ENCODE peak calls at places on chromosomes 4 and X, in eight cellular contexts. I, B, E, F, Z, G, W and M are unnamed samples.

GRCh38 chr4:6278801-6279197 is 9.1 kb downstream of the WFS1 start:
- DNase-seq in I (peak), B (no peak), E (no peak), F (no peak), Z (no peak), G (no peak), W (no peak), M (peak)

GRCh38 chrX:133645251-133645650 is 230.0 kb upstream of the GPC4 start:
- DNase-seq in I (peak), B (no peak), E (no peak), F (peak), Z (no peak), G (no peak), W (no peak), M (no peak)

GRCh38 chr4:7199771-7200441 is 7.6 kb downstream of the SORCS2 start:
- DNase-seq in I (no peak), B (no peak), E (no peak), F (no peak), Z (no peak), G (no peak), W (no peak), M (no peak)

GRCh38 chr4:2354127-2354526 is 64.3 kb downstream of the ZFYVE28 start:
- DNase-seq in I (peak), B (peak), E (no peak), F (peak), Z (no peak), G (no peak), W (peak), M (no peak)

GRCh38 chr4:161002386-161002785 is 1161.4 kb downstream of the FSTL5 start:
- DNase-seq in I (no peak), B (no peak), E (no peak), F (no peak), Z (no peak), G (no peak), W (no peak), M (no peak)

GRCh38 chr4:184114431-184114830 is 103.2 kb downstream of the ENPP6 start:
- DNase-seq in I (no peak), B (no peak), E (no peak), F (peak), Z (no peak), G (no peak), W (no peak), M (no peak)

GRCh38 chrX:30141966-30142365 is 73.4 kb upstream of the MAGEB2 start:
- DNase-seq in I (peak), B (peak), E (peak), F (peak), Z (no peak), G (peak), W (no peak), M (no peak)

GRCh38 chrX:10329984-10330383 is 173.2 kb downstream of the CLCN4 start:
- DNase-seq in I (no peak), B (no peak), E (no peak), F (no peak), Z (no peak), G (no peak), W (no peak), M (no peak)

GRCh38 chr4:71346710-71347109 is 7.9 kb downstream of the SLC4A4 start:
- DNase-seq in I (no peak), B (no peak), E (no peak), F (no peak), Z (no peak), G (no peak), W (no peak), M (no peak)

GRCh38 chrX:49037883-49038475 is 5.2 kb downstream of the TFE3 start:
- DNase-seq in I (peak), B (no peak), E (no peak), F (peak), Z (no peak), G (peak), W (no peak), M (no peak)

GRCh38 chr4:7904942-7905341 is 34.7 kb downstream of the AFAP1 start:
- DNase-seq in I (peak), B (peak), E (no peak), F (peak), Z (no peak), G (peak), W (no peak), M (no peak)

GRCh38 chr4:20723019-20723418 is 22.8 kb downstream of the PACRGL start:
- DNase-seq in I (peak), B (peak), E (no peak), F (peak), Z (no peak), G (no peak), W (no peak), M (no peak)

GRCh38 chr4:24024157-24024556 is 134.3 kb upstream of the PPARGC1A start:
- DNase-seq in I (peak), B (peak), E (no peak), F (peak), Z (no peak), G (no peak), W (no peak), M (no peak)

GRCh38 chrX:122625239-122625638 is 558.8 kb upstream of the GRIA3 start:
- DNase-seq in I (no peak), B (no peak), E (no peak), F (no peak), Z (no peak), G (no peak), W (no peak), M (no peak)

GRCh38 chr4:14092741-14093140 is 465.2 kb upstream of the BOD1L1 start:
- DNase-seq in I (no peak), B (no peak), E (no peak), F (no peak), Z (no peak), G (no peak), W (no peak), M (no peak)

GRCh38 chrX:77404318-77404878 is 42.8 kb upstream of the FGF16 start:
- DNase-seq in I (no peak), B (no peak), E (no peak), F (no peak), Z (no peak), G (no peak), W (no peak), M (no peak)

GRCh38 chr4:6621556-6621927 is 18.9 kb upstream of the MRFAP1 start:
- DNase-seq in I (no peak), B (no peak), E (no peak), F (no peak), Z (no peak), G (no peak), W (no peak), M (no peak)

GRCh38 chrX:23883737-23884354 is 23.9 kb downstream of the APOO start:
- DNase-seq in I (peak), B (peak), E (no peak), F (peak), Z (no peak), G (peak), W (no peak), M (no peak)

GRCh38 chrX:73850124-73851013 is 287.4 kb downstream of the CHIC1 start:
- DNase-seq in I (peak), B (peak), E (no peak), F (peak), Z (no peak), G (peak), W (peak), M (no peak)

GRCh38 chr4:68874507-68874906 is 58.7 kb downstream of the UGT2B10 start:
- DNase-seq in I (no peak), B (no peak), E (no peak), F (no peak), Z (no peak), G (no peak), W (no peak), M (no peak)

GRCh38 chr4:85860066-85860465 is 385.1 kb downstream of the ARHGAP24 start:
- DNase-seq in I (peak), B (peak), E (no peak), F (peak), Z (no peak), G (no peak), W (no peak), M (no peak)

GRCh38 chr4:154491731-154492249 is at the start of gene DCHS2:
- DNase-seq in I (no peak), B (no peak), E (peak), F (peak), Z (no peak), G (no peak), W (no peak), M (no peak)